ENCODE peak calls at places on chromosomes 3 and 15, in five cellular contexts. J is CD8-positive, alpha-beta memory T cell; Y is endodermal cell; M is NT2/D1; U is DND-41. W is an unnamed sample.

GRCh38 chr15:62262305-62262941 is 97.3 kb upstream of the C2CD4B start:
- DNase-seq in J (no peak), U (no peak), Y (no peak), M (no peak), W (no peak)

GRCh38 chr15:73930790-73931281 is 4.6 kb downstream of the LOXL1 start:
- DNase-seq in M (no peak), U (no peak), J (no peak), Y (no peak), W (no peak)

GRCh38 chr3:12750658-12751071 is 8.4 kb downstream of the TMEM40 start:
- DNase-seq in M (no peak), Y (no peak), U (no peak), J (no peak), W (no peak)

GRCh38 chr3:133447751-133448477 is 48.1 kb downstream of the BFSP2 start:
- DNase-seq in J (no peak), U (no peak), Y (no peak), M (no peak), W (no peak)

GRCh38 chr3:128492353-128493220 is at the start of gene GATA2:
- DNase-seq in M (no peak), U (no peak), J (no peak), Y (peak; percentile 81), W (peak; percentile 82)

GRCh38 chr15:80958818-80959495 is 30.7 kb downstream of the MESD start:
- DNase-seq in U (no peak), J (no peak), Y (no peak), M (no peak), W (no peak)

GRCh38 chr3:119627461-119627860 is 29.8 kb downstream of the PLA1A start:
- DNase-seq in M (no peak), J (no peak), Y (no peak), U (no peak), W (peak; percentile 35)

GRCh38 chr3:129068291-129068886 is 7.8 kb downstream of the GP9 start:
- DNase-seq in Y (peak; percentile 61), U (no peak), M (no peak), J (no peak), W (no peak)

GRCh38 chr3:155352900-155353490 is 59.5 kb upstream of the STRIT1 start:
- DNase-seq in U (no peak), M (no peak), Y (no peak), J (no peak), W (no peak)

GRCh38 chr3:72177075-72178050 is 392.4 kb upstream of the PROK2 start:
- DNase-seq in J (no peak), U (no peak), Y (no peak), M (no peak), W (peak; percentile 34)

GRCh38 chr15:78034495-78035191 is 42.9 kb downstream of the TBC1D2B start:
- DNase-seq in J (peak; percentile 71), U (peak; percentile 78), M (no peak), Y (no peak), W (no peak)

GRCh38 chr3:8198605-8199004 is 303.0 kb upstream of the LMCD1 start:
- DNase-seq in U (no peak), M (no peak), Y (no peak), J (no peak), W (no peak)

GRCh38 chr3:51953445-51953844 is 1.7 kb upstream of the GPR62 start:
- DNase-seq in M (no peak), J (no peak), U (no peak), Y (no peak), W (no peak)

GRCh38 chr3:112605285-112605684 is 35.7 kb downstream of the CCDC80 start:
- DNase-seq in M (no peak), Y (no peak), J (no peak), U (no peak), W (no peak)

GRCh38 chr15:81235781-81236507 is 39.3 kb downstream of the IL16 start:
- DNase-seq in M (no peak), U (no peak), J (no peak), Y (no peak), W (no peak)

GRCh38 chr3:58899953-58900298 is 149.9 kb downstream of the CFAP20DC start:
- DNase-seq in M (no peak), Y (no peak), U (no peak), J (no peak), W (no peak)

GRCh38 chr15:47961401-47962090 is 159.2 kb upstream of the SLC24A5 start:
- DNase-seq in M (no peak), U (no peak), Y (no peak), J (no peak), W (no peak)

GRCh38 chr3:141096164-141096563 is 45.0 kb downstream of the SPSB4 start:
- DNase-seq in Y (peak; percentile 17), J (no peak), U (no peak), M (no peak), W (no peak)

GRCh38 chr3:52232279-52233107 is 6.5 kb downstream of the TWF2 start:
- DNase-seq in J (no peak), Y (peak; percentile 74), U (no peak), M (no peak), W (peak; percentile 29)

GRCh38 chr3:141523615-141524375 is 37.0 kb downstream of the RASA2 start:
- DNase-seq in J (no peak), Y (no peak), U (no peak), M (no peak), W (no peak)

GRCh38 chr3:178518660-178519396 is 17.4 kb upstream of the KCNMB2 start:
- DNase-seq in U (no peak), M (no peak), Y (no peak), J (no peak), W (no peak)

GRCh38 chr3:57961177-57961827 is 46.9 kb upstream of the FLNB start:
- DNase-seq in Y (no peak), U (no peak), J (no peak), M (no peak), W (no peak)

GRCh38 chr15:51579012-51579411 is 43.6 kb downstream of the DMXL2 start:
- DNase-seq in U (no peak), J (no peak), Y (no peak), M (no peak), W (no peak)

GRCh38 chr15:39171944-39172368 is 408.9 kb upstream of the THBS1 start:
- DNase-seq in U (peak; percentile 44), M (peak; percentile 80), J (no peak), Y (peak; percentile 90), W (peak; percentile 60)

GRCh38 chr3:65597952-65598413 is 440.7 kb downstream of the MAGI1 start:
- DNase-seq in U (no peak), J (no peak), Y (peak; percentile 88), M (peak; percentile 49), W (peak; percentile 77)

GRCh38 chr3:63442918-63443317 is 164.8 kb downstream of the SYNPR start:
- DNase-seq in U (no peak), M (no peak), J (no peak), Y (no peak), W (no peak)

GRCh38 chr3:182244222-182244971 is 532.7 kb downstream of the SOX2 start:
- DNase-seq in Y (no peak), U (no peak), M (no peak), J (no peak), W (no peak)

GRCh38 chr3:134079761-134080160 is 50.0 kb upstream of the SLCO2A1 start:
- DNase-seq in M (no peak), J (no peak), U (no peak), Y (no peak), W (no peak)

GRCh38 chr15:57495037-57495436 is 96.7 kb upstream of the MYZAP start:
- DNase-seq in M (no peak), U (no peak), Y (peak; percentile 33), J (no peak), W (no peak)

GRCh38 chr3:108319428-108320053 is 23.2 kb downstream of the HHLA2 start:
- DNase-seq in J (no peak), U (no peak), Y (no peak), M (no peak), W (no peak)
- H3K4me3 ChIP-seq in J (no peak overlapping the region), U (no peak overlapping the region), Y (no peak overlapping the region), M (no peak overlapping the region), W (no peak overlapping the region)

DNA sequence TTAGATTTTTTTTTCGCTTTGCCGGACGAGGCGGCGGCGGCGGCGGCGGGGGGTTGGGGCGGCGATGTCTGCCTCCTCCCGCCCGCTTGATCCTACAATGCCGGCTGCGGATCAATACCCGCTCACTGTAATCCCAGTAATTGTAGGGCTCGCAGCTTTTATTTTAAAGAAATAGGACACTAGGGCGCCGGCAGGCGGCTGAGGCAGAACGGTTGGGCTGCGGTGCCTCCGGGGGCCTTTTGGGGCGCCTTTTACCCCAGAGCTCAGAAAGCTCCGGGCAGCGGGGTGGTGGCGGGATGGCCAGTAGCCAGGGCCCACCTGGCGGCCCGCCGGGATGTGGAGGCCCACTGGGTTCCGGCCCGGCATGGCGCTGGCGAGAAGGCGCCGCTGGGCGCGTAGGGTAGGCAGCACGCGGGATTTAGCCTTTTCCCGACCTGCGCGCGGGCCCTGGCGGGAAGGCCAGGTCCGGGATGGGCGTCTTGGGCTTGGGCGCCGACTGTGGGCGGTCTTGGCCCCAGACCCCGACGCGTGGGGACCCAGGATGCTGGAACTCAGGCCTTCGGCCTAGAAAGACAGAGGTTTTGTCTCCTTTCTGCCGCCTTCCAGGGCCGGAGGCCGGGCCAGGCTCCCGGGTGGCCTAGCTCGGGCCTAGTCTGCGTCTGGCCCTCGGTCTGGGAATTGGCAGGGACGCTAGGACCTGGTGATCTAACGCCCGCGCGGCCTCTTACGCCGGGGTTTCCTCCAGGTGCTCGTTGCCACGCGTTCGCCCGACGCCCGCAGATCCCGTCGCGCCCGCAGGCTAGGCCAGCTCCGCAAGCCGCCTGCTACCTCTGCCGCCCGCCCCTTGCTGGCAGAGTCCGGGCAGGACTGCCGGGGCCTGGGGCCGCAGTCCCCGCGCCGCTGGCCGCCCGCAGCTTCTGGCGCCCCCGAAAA is 15.5 kb upstream of the ONECUT1 start:
- DNase-seq in U (no peak), Y (peak; percentile 84), M (no peak), J (no peak), W (peak; percentile 83)
- H3K4me3 ChIP-seq in U (no peak overlapping the region), Y (no peak overlapping the region), M (peak overlapping the region; percentile 47), J (peak overlapping the region; percentile 26), W (peak overlapping the region; percentile 36)

GRCh38 chr15:32840481-32841245 is 122.9 kb downstream of the GREM1 start:
- DNase-seq in M (no peak), J (no peak), U (no peak), Y (no peak), W (no peak)
- H3K4me3 ChIP-seq in M (no peak overlapping the region), J (no peak overlapping the region), U (no peak overlapping the region), Y (no peak overlapping the region), W (no peak overlapping the region)

GRCh38 chr3:98740324-98740723 is 22.8 kb upstream of the ST3GAL6 start:
- DNase-seq in Y (no peak), J (no peak), U (no peak), M (no peak), W (no peak)

GRCh38 chr3:98745718-98746117 is 17.4 kb upstream of the ST3GAL6 start:
- DNase-seq in Y (no peak), J (no peak), M (no peak), U (no peak), W (no peak)

GRCh38 chr3:98744283-98744682 is 18.9 kb upstream of the ST3GAL6 start:
- DNase-seq in J (no peak), M (no peak), Y (no peak), U (no peak), W (no peak)

GRCh38 chr3:98741121-98741716 is 21.9 kb upstream of the ST3GAL6 start:
- DNase-seq in M (no peak), Y (no peak), U (no peak), J (no peak), W (no peak)

GRCh38 chr3:98743071-98743470 is 20.1 kb upstream of the ST3GAL6 start:
- DNase-seq in U (no peak), Y (no peak), J (no peak), M (no peak), W (no peak)
- H3K4me3 ChIP-seq in U (no peak overlapping the region), Y (no peak overlapping the region), J (no peak overlapping the region), M (no peak overlapping the region), W (no peak overlapping the region)

GRCh38 chr3:41321642-41321980 is 122.3 kb downstream of the CTNNB1 start:
- DNase-seq in M (no peak), U (no peak), Y (no peak), J (no peak), W (no peak)
- H3K4me3 ChIP-seq in M (no peak overlapping the region), U (no peak overlapping the region), Y (no peak overlapping the region), J (no peak overlapping the region), W (no peak overlapping the region)